ENCODE peak calls at places on chromosomes 1 and 21, in six cellular contexts. P, J, D, N, A and U are unnamed samples. For H3K9me3, the result is how much of the 10 kb centered on the place peaks cover.

GRCh38 chr21:46003575-46004007 is 22.0 kb downstream of the COL6A1 start:
- DNase-seq in P (no peak), J (peak), D (peak), N (no peak), A (no peak), U (peak)

GRCh38 chr1:19472174-19472573 is 13.2 kb downstream of the CAPZB start:
- DNase-seq in P (no peak), J (no peak), D (no peak), N (no peak), A (no peak), U (no peak)

GRCh38 chr1:164589408-164589807 is 30.4 kb downstream of the PBX1 start:
- DNase-seq in P (no peak), J (no peak), D (no peak), N (no peak), A (no peak), U (no peak)

GRCh38 chr1:5658340-5659316 is 333.6 kb downstream of the NPHP4 start:
- DNase-seq in P (peak), J (no peak), D (peak), N (no peak), A (no peak), U (peak)

GRCh38 chr1:238606457-238606856 is 715.7 kb upstream of the ZP4 start:
- DNase-seq in P (no peak), J (no peak), D (no peak), N (no peak), A (no peak), U (no peak)

GRCh38 chr1:210117681-210118170 is 114.9 kb upstream of the SERTAD4 start:
- DNase-seq in P (no peak), J (no peak), D (no peak), N (no peak), A (peak), U (no peak)

GRCh38 chr1:24764439-24764838 is 19.2 kb downstream of the CLIC4 start:
- DNase-seq in P (no peak), J (no peak), D (no peak), N (no peak), A (no peak), U (no peak)

GRCh38 chr21:42317341-42317741 is 2.1 kb upstream of the TFF3 start:
- DNase-seq in P (no peak), J (no peak), D (no peak), N (no peak), A (no peak), U (peak)

GRCh38 chr1:173562813-173563212 is 40.1 kb downstream of the SLC9C2 start:
- DNase-seq in P (no peak), J (no peak), D (no peak), N (no peak), A (no peak), U (no peak)

GRCh38 chr1:27644369-27645070 is 9.5 kb upstream of the FGR start:
- DNase-seq in P (no peak), J (no peak), D (no peak), N (no peak), A (no peak), U (no peak)

GRCh38 chr1:196180847-196181593 is 427.2 kb downstream of the KCNT2 start:
- DNase-seq in P (peak), J (no peak), D (no peak), N (peak), A (no peak), U (no peak)

GRCh38 chr1:117147856-117148588 is 26.5 kb upstream of the TRIM45 start:
- DNase-seq in P (no peak), J (no peak), D (no peak), N (no peak), A (peak), U (no peak)

GRCh38 chr1:117146067-117146466 is 24.5 kb upstream of the TRIM45 start:
- DNase-seq in P (no peak), J (no peak), D (no peak), N (no peak), A (peak), U (no peak)

GRCh38 chr1:117146570-117147340 is 25.2 kb upstream of the TRIM45 start:
- DNase-seq in P (peak), J (no peak), D (no peak), N (no peak), A (no peak), U (no peak)

GRCh38 chr1:117150316-117150715 is 28.8 kb upstream of the TRIM45 start:
- DNase-seq in P (no peak), J (no peak), D (no peak), N (peak), A (no peak), U (no peak)

GRCh38 chr1:117147341-117147831 is 25.8 kb upstream of the TRIM45 start:
- DNase-seq in P (no peak), J (no peak), D (no peak), N (no peak), A (no peak), U (no peak)
- H3K4me3 ChIP-seq in P (no peak), J (no peak), D (no peak), N (no peak), A (no peak), U (no peak)

DNA sequence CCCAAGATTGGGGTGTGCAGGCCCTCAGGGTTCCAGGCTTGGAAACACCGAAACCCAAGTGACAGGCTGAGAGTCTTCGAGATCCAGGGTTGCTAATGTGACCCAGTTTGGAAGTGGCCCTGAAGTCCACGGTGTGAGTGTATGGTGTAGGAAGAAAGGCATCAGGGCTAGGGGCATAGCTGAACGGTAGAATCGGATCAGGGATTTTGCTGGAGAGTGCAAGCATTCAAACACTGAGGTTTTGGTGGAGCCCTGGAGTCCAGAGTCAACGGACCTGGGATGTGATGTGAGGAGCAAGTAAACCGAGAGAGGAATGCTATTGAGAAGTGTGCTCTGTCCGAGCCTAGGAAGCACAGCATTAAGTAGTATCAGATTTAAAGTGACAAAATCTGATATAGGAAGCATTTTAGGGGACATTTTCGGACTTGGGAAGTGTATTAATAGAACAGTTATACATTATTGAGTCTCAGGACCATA is 963 bp downstream of the NFYC start:
- DNase-seq in P (no peak), J (no peak), D (no peak), N (no peak), A (peak), U (no peak)
- H3K9me3 ChIP-seq in P (under half), J (under half), D (under half), N (under half), A (under half), U (under half)

DNA sequence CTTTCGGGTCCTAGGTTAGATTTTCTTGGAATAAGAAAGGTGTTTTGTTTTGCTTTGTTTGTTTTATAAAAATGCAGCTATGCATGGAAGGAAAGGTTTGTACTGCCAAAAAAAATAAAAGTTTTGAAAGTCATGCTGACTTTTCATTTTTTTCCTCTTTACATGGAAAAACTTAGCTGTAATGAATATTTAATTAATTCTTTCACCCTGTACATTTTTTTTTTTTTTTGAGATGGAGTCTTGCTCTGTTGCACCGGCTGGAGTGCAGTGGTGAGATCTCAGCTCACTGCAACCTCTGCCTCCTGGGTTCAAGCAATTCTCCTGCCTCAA is 48.7 kb downstream of the NENF start:
- DNase-seq in P (no peak), J (no peak), D (no peak), N (peak), A (no peak), U (no peak)
- H3K4me3 ChIP-seq in P (no peak), J (no peak), D (no peak), N (no peak), A (no peak), U (no peak)

GRCh38 chr1:4272568-4272967 is 372.5 kb upstream of the C1orf174 start:
- DNase-seq in P (no peak), J (no peak), D (no peak), N (no peak), A (no peak), U (no peak)

GRCh38 chr1:4273747-4274146 is 373.7 kb upstream of the C1orf174 start:
- DNase-seq in P (no peak), J (no peak), D (no peak), N (no peak), A (no peak), U (no peak)

GRCh38 chr1:4276238-4276637 is 376.2 kb upstream of the C1orf174 start:
- DNase-seq in P (no peak), J (no peak), D (no peak), N (no peak), A (no peak), U (no peak)

GRCh38 chr1:4277598-4277997 is 376.8 kb upstream of the AJAP1 start:
- DNase-seq in P (no peak), J (no peak), D (no peak), N (no peak), A (no peak), U (no peak)

GRCh38 chr1:4275083-4275482 is 375.0 kb upstream of the C1orf174 start:
- DNase-seq in P (no peak), J (no peak), D (no peak), N (no peak), A (no peak), U (no peak)
- H3K9me3 ChIP-seq in P (under half), J (under half), D (under half), N (under half), A (under half), U (under half)

DNA sequence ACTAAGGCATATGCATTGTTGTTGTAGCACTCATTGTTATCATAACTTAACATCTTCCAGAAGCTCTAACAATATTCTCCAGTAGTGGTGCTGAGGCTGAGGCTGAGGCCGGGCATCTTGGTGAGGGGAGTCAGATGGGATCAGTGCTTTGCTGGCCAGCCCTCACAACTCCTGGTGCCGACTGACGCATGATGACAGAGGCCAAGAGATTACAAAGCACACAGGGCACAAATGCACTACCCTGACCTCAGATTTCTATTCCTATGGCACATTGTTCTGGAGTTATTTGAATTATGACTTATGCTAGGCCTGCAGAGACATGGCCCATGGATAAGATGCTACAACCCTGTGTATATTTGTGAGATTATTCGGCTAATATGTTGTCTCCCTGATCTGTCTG is 8.3 kb upstream of the IGSF5 start:
- DNase-seq in P (no peak), J (no peak), D (no peak), N (no peak), A (no peak), U (no peak)
- H3K4me3 ChIP-seq in P (no peak), J (no peak), D (no peak), N (no peak), A (no peak), U (no peak)

GRCh38 chr1:68959631-68960030 is 462.7 kb upstream of the DEPDC1 start:
- DNase-seq in P (no peak), J (no peak), D (no peak), N (no peak), A (no peak), U (no peak)

GRCh38 chr1:68961143-68961542 is 464.3 kb upstream of the DEPDC1 start:
- DNase-seq in P (no peak), J (no peak), D (no peak), N (no peak), A (no peak), U (no peak)

GRCh38 chr1:68962711-68963110 is 465.8 kb upstream of the DEPDC1 start:
- DNase-seq in P (no peak), J (no peak), D (no peak), N (no peak), A (no peak), U (no peak)

GRCh38 chr1:68958957-68959356 is 462.1 kb upstream of the DEPDC1 start:
- DNase-seq in P (no peak), J (no peak), D (no peak), N (no peak), A (no peak), U (no peak)

GRCh38 chr1:68963353-68963752 is 466.5 kb upstream of the DEPDC1 start:
- DNase-seq in P (no peak), J (no peak), D (no peak), N (no peak), A (no peak), U (no peak)
- H3K9me3 ChIP-seq in P (under half), J (under half), D (under half), N (under half), A (under half), U (under half)